ENCODE peak calls at places on chromosome 9, in four cellular contexts. S is right lobe of liver, M is coronary artery, T is cardiac muscle cell. X is an unnamed sample.

GRCh38 chr9:121105531-121105930 is 30.8 kb downstream of the CNTRL start:
- DNase-seq in S (no peak), M (no peak), T (no peak), X (no peak)

GRCh38 chr9:76557674-76558073 is 98.7 kb downstream of the GCNT1 start:
- DNase-seq in S (no peak), M (no peak), T (peak; percentile 16), X (no peak)

GRCh38 chr9:14221558-14221957 is 92.4 kb downstream of the NFIB start:
- DNase-seq in S (no peak), M (no peak), T (peak; percentile 78), X (no peak)

GRCh38 chr9:85118990-85119755 is 449.6 kb downstream of the NTRK2 start:
- DNase-seq in S (no peak), M (no peak), T (peak; percentile 4), X (no peak)

GRCh38 chr9:129584136-129584535 is 36.8 kb downstream of the C9orf50 start:
- DNase-seq in S (peak; percentile 78), M (peak; percentile 83), T (peak; percentile 91), X (no peak)

GRCh38 chr9:25678147-25678666 is at the start of gene TUSC1:
- DNase-seq in S (peak; percentile 90), M (peak; percentile 95), T (peak; percentile 90), X (peak; percentile 97)

GRCh38 chr9:16031971-16032370 is 479.1 kb downstream of the CCDC171 start:
- DNase-seq in S (no peak), M (no peak), T (no peak), X (no peak)

GRCh38 chr9:127537014-127537413 is 75.1 kb upstream of the STXBP1 start:
- DNase-seq in S (no peak), M (no peak), T (no peak), X (no peak)

GRCh38 chr9:113998529-113999255 is 79.4 kb downstream of the AMBP start:
- DNase-seq in S (peak; percentile 50), M (peak; percentile 68), T (no peak), X (no peak)

GRCh38 chr9:33894316-33894715 is 77.4 kb downstream of the UBE2R2 start:
- DNase-seq in S (no peak), M (no peak), T (no peak), X (no peak)

GRCh38 chr9:26723486-26723885 is 169.1 kb downstream of the CAAP1 start:
- DNase-seq in S (peak; percentile 42), M (no peak), T (peak; percentile 29), X (no peak)

GRCh38 chr9:115204827-115205506 is 87.0 kb upstream of the TNC start:
- DNase-seq in S (no peak), M (no peak), T (peak; percentile 71), X (no peak)

GRCh38 chr9:132082188-132082587 is 2.5 kb upstream of the MED27 start:
- DNase-seq in S (no peak), M (no peak), T (no peak), X (no peak)

GRCh38 chr9:114914139-114914538 is 16.3 kb downstream of the TNFSF8 start:
- DNase-seq in S (no peak), M (no peak), T (peak; percentile 29), X (no peak)

GRCh38 chr9:125971895-125972729 is 224.9 kb downstream of the PBX3 start:
- DNase-seq in S (no peak), M (no peak), T (no peak), X (no peak)

GRCh38 chr9:137298401-137298982 is 3.6 kb downstream of the NRARP start:
- DNase-seq in S (no peak), M (no peak), T (peak; percentile 61), X (no peak)
- H3K4me3 ChIP-seq in S (peak overlapping the region; percentile 4), M (peak overlapping the region; percentile 69), T (no peak overlapping the region), X (no peak overlapping the region)

DNA sequence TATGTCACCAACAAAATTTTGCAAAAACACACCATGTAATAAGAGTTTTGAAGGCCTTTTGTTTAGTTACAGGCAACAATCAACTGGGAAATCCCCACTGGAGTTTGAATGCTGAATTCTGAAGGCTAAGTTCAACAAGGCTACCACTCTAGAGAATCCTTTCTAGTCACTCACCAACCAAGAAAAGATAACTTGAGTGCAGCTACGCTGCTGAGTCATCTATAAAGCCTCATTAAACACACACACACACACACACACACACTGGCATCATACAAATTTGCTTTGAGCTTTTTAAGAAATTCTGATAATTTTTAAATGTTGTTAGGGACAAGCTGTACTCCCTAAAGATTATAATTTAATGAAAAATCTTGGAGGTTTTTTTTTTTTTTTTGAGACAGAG is 219.6 kb downstream of the DENND1A start:
- DNase-seq in S (no peak), M (no peak), T (peak; percentile 86), X (no peak)
- H3K4me3 ChIP-seq in S (no peak overlapping the region), M (no peak overlapping the region), T (no peak overlapping the region), X (no peak overlapping the region)

GRCh38 chr9:750264-750967 is 91.1 kb upstream of the DMRT1 start:
- DNase-seq in S (no peak), M (no peak), T (no peak), X (no peak)

GRCh38 chr9:747567-747966 is 93.9 kb upstream of the DMRT1 start:
- DNase-seq in S (no peak), M (no peak), T (no peak), X (no peak)

GRCh38 chr9:751137-752051 is 90.1 kb upstream of the DMRT1 start:
- DNase-seq in S (no peak), M (no peak), T (peak; percentile 75), X (no peak)

GRCh38 chr9:748861-749497 is 92.5 kb upstream of the DMRT1 start:
- DNase-seq in S (no peak), M (no peak), T (no peak), X (no peak)

DNA sequence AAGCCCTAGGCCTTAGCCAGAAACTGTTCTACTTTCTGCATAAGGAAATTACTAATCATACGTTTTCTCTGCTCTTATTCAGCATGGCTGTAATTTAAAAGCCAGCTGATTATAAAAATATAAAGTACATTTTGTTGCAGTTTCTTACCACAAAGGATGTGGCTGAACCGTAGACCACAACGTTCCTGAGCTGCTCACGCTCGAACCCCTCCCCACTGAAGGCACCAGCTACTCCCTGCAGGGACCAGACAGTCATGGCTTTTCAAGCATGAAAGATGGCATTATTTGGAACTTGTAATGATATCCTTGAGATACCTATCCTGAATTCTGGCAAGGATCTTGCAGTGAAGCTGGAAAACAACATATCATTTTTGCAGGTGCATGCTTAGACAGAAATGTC is 91.8 kb upstream of the DMRT1 start:
- DNase-seq in S (no peak), M (no peak), T (no peak), X (no peak)
- H3K4me3 ChIP-seq in S (no peak overlapping the region), M (no peak overlapping the region), T (no peak overlapping the region), X (no peak overlapping the region)

GRCh38 chr9:98271479-98271878 is 16.0 kb upstream of the TBC1D2 start:
- DNase-seq in S (no peak), M (no peak), T (no peak), X (no peak)
- H3K4me3 ChIP-seq in S (no peak overlapping the region), M (no peak overlapping the region), T (no peak overlapping the region), X (no peak overlapping the region)

DNA sequence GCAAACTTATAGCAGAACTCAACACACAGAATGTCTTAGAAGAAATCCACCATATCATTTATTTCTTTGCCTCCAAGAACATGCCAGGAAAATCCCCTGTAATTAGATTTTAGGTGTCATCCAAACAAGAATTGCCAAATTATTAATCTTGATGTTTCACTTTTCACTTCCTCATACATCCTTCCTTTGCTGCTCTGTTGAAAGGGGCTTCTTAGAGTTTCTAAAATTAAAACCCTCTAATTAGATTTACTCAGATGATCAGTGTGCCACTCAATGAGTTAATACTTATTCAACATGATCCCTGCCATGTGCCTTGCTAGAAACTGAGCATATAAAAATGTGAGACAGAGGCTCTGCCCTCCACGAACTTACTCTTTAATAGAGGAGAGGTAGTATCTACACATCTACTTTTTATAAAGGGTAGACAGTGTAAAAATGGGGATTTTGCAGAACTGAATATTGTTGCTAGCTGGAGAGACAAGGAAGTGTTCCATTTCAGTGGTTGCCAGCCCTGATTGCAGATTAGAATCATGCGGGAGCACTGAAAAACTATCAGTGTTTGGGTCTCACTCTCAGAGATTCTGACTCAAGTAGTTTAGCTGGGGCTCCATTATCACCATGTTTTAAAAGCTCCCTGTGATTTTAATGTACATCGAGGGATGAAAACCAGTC is 498.4 kb downstream of the TLE4 start:
- DNase-seq in S (no peak), M (no peak), T (no peak), X (no peak)
- H3K4me3 ChIP-seq in S (no peak overlapping the region), M (no peak overlapping the region), T (no peak overlapping the region), X (no peak overlapping the region)

DNA sequence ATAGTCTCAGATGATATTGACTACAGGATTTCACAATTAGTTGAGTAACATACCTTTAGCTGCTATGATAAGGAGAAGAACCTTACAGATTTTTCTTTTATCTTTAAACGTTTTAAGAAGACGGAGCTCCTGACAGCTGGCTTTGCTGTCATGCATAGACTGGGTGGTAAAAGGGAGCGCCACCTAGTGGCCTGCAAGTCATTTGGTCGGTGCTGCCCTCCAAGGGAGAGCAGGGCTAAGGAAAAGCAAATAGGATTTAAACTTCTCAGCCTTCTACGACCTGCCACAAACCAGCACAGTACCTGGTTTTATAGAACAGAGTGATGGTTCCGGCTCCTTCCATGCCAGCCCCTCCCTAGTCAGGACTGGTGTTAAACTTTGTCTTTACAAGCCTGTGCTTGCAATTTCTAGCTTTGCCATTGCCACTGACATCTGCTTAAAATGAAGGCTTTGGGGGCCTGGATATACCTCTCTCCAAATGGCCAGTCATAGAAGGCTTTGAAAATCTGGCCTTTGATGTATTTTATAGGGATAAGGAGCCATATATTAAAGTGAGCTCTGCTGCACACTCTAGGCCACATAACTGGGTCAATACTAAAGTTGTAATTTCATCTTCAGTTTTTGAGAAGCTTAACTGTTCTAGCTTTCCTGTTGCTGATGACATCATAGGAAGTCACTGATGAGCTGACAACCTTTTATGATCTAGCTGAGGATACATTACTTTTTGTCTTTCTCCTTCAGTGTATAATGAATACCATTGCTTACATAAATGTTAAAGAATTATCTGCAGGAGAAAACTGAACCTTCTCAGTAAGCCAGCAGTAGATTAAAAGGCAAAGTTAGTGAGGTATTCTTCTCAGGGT is 31.1 kb upstream of the ADAMTSL1 start:
- DNase-seq in S (peak; percentile 73), M (peak; percentile 80), T (peak; percentile 89), X (peak; percentile 71)
- H3K4me3 ChIP-seq in S (no peak overlapping the region), M (no peak overlapping the region), T (no peak overlapping the region), X (no peak overlapping the region)

GRCh38 chr9:90607701-90608122 is 34.9 kb downstream of the DIRAS2 start:
- DNase-seq in S (peak; percentile 65), M (no peak), T (no peak), X (no peak)
- H3K4me3 ChIP-seq in S (peak overlapping the region; percentile 19), M (no peak overlapping the region), T (no peak overlapping the region), X (no peak overlapping the region)

GRCh38 chr9:136283291-136284235 is 20.3 kb downstream of the CCDC187 start:
- DNase-seq in S (peak; percentile 81), M (peak; percentile 85), T (peak; percentile 77), X (peak; percentile 93)
- H3K4me3 ChIP-seq in S (peak overlapping the region; percentile 10), M (peak overlapping the region; percentile 66), T (no peak overlapping the region), X (peak overlapping the region; percentile 17)

GRCh38 chr9:35510745-35511428 is 21.0 kb downstream of the RUSC2 start:
- DNase-seq in S (peak; percentile 74), M (peak; percentile 94), T (peak; percentile 99), X (peak; percentile 91)

GRCh38 chr9:35508069-35508468 is 18.2 kb downstream of the RUSC2 start:
- DNase-seq in S (no peak), M (no peak), T (no peak), X (no peak)

GRCh38 chr9:35511453-35511852 is 21.5 kb downstream of the RUSC2 start:
- DNase-seq in S (no peak), M (no peak), T (no peak), X (no peak)

GRCh38 chr9:35506359-35506758 is 16.4 kb downstream of the RUSC2 start:
- DNase-seq in S (no peak), M (no peak), T (no peak), X (no peak)

GRCh38 chr9:35510366-35510744 is 20.4 kb downstream of the RUSC2 start:
- DNase-seq in S (no peak), M (no peak), T (no peak), X (no peak)
- H3K4me3 ChIP-seq in S (no peak overlapping the region), M (no peak overlapping the region), T (no peak overlapping the region), X (no peak overlapping the region)

GRCh38 chr9:91865041-91865440 is 85.0 kb downstream of the ROR2 start:
- DNase-seq in S (no peak), M (no peak), T (no peak), X (no peak)
- H3K4me3 ChIP-seq in S (no peak overlapping the region), M (no peak overlapping the region), T (no peak overlapping the region), X (no peak overlapping the region)